ENCODE peak calls at places on chromosomes 7 and 10, in nine cellular contexts. T is left lung; U is activated B cell treated with CpG ODN at 0.5 μM for 24 hours; I is activated CD4-positive, alpha-beta T cell treated with anti-CD3 and anti-CD28 coated beads for 36 hours; Z is omental fat pad; D is stimulated activated naive CD8-positive, alpha-beta T cell treated with anti-CD3 and anti-CD28 coated beads, Interleukin-15, Interleukin-2, amounts not matched to agents 100 U/mL and 50 U/mL, for 24 hours; W is left lobe of liver; Q is activated CD8-positive, alpha-beta memory T cell treated with anti-CD3 and anti-CD28 coated beads, Interleukin-2, amount 10 ng/mL, durations not matched to agents 7 days and 5 days; S is naive thymus-derived CD4-positive, alpha-beta T cell. A is an unnamed sample.

GRCh38 chr10:99421233-99421739 is 9.1 kb downstream of the GOT1 start:
- ATAC-seq in U (no peak), Q (no peak), Z (no peak), D (no peak), I (no peak), W (peak), S (no peak), T (no peak), A (no peak)

GRCh38 chr7:54947266-54947665 is 71.6 kb upstream of the EGFR start:
- ATAC-seq in W (no peak), Q (no peak), Z (no peak), D (no peak), T (no peak), I (no peak), U (no peak), S (no peak), A (no peak)

GRCh38 chr10:102341038-102341688 is 54.3 kb upstream of the NFKB2 start:
- ATAC-seq in D (peak), S (no peak), Z (no peak), Q (no peak), U (no peak), I (peak), T (no peak), W (no peak), A (no peak)

GRCh38 chr10:13915710-13916109 is 328.9 kb downstream of the PRPF18 start:
- ATAC-seq in Q (no peak), D (no peak), S (no peak), U (no peak), Z (no peak), T (no peak), W (no peak), I (no peak), A (no peak)

GRCh38 chr10:97117372-97117771 is 68.4 kb downstream of the SLIT1 start:
- ATAC-seq in I (no peak), U (no peak), D (no peak), T (peak), Q (no peak), Z (no peak), W (peak), S (no peak), A (no peak)

GRCh38 chr10:6578221-6579192 is 1.6 kb downstream of the PRKCQ start:
- ATAC-seq in T (no peak), S (peak), Z (no peak), W (no peak), Q (peak), D (peak), U (no peak), I (peak), A (no peak)

GRCh38 chr7:135188298-135188984 is 17.9 kb upstream of the CYREN start:
- ATAC-seq in I (no peak), T (no peak), Q (no peak), S (peak), U (peak), D (peak), W (no peak), Z (no peak), A (peak)

GRCh38 chr7:16548428-16548827 is 21.8 kb downstream of the LRRC72 start:
- ATAC-seq in I (no peak), U (no peak), Q (no peak), D (no peak), S (no peak), Z (no peak), T (no peak), W (no peak), A (no peak)

GRCh38 chr7:74097937-74098614 is 14.5 kb downstream of the LIMK1 start:
- ATAC-seq in Q (no peak), D (no peak), Z (no peak), W (no peak), U (no peak), S (no peak), T (no peak), I (no peak), A (no peak)

GRCh38 chr7:21071570-21071969 is 284.9 kb upstream of the SP8 start:
- ATAC-seq in I (no peak), Q (no peak), W (no peak), D (no peak), T (no peak), Z (no peak), S (no peak), U (no peak), A (peak)

GRCh38 chr7:139701908-139702307 is 75.9 kb downstream of the HIPK2 start:
- ATAC-seq in S (no peak), T (no peak), Z (no peak), W (peak), U (no peak), I (no peak), Q (no peak), D (no peak), A (no peak)

GRCh38 chr7:137343483-137343841 is at the start of gene PTN:
- ATAC-seq in U (no peak), Z (peak), Q (no peak), I (no peak), T (peak), S (no peak), W (peak), D (no peak), A (no peak)

GRCh38 chr7:768881-769504 is 41.9 kb upstream of the PRKAR1B start:
- ATAC-seq in Z (peak), I (no peak), W (no peak), S (no peak), T (peak), D (peak), Q (no peak), U (no peak), A (no peak)

GRCh38 chr10:124722812-124723783 is 21.1 kb downstream of the FAM53B start:
- ATAC-seq in D (peak), I (peak), S (peak), W (peak), Z (peak), U (peak), T (peak), Q (peak), A (peak)

A was measured in stimulated activated memory B cell treated with anti-CD40 and anti-IgM and Interleukin-4, amounts not matched to agents 10 μg/mL and 1 μg/mL and 100 μg/mL, for 72 hours.